ENCODE peak calls at places on chromosomes 1 and 21, in ten cellular contexts. F is hepatocyte, T is GM13977, Y is WTC11, U is fibroblast of mammary gland, J is neural progenitor cell, R is lung, L is fibroblast of lung, O is foreskin keratinocyte, H is OCI-LY7. Z is an unnamed sample.

GRCh38 chr21:25283720-25284119 is 323.6 kb downstream of the MRPL39 start:
- DNase-seq in F (peak; percentile 54), Y (no peak), H (peak; percentile 1), O (peak; percentile 10), L (peak; percentile 25), T (peak; percentile 2), U (peak; percentile 68), R (no peak), J (peak; percentile 63), Z (peak; percentile 39)

GRCh38 chr1:66300986-66301451 is 232.9 kb upstream of the SGIP1 start:
- DNase-seq in H (no peak), U (peak; percentile 69), T (peak; percentile 10), R (no peak), F (no peak), O (no peak), J (no peak), Y (no peak), L (peak; percentile 38), Z (no peak)

GRCh38 chr1:238951809-238952208 is 434.6 kb upstream of the CHRM3 start:
- DNase-seq in Y (no peak), L (peak; percentile 61), U (peak; percentile 62), R (no peak), F (peak; percentile 41), H (no peak), T (peak; percentile 14), O (peak; percentile 19), J (peak; percentile 39), Z (peak; percentile 40)

GRCh38 chr1:58898739-58899580 is 115.1 kb upstream of the JUN start:
- DNase-seq in U (no peak), R (no peak), J (no peak), F (peak; percentile 90), O (no peak), Y (no peak), L (no peak), T (no peak), H (no peak), Z (no peak)

GRCh38 chr1:183783896-183784637 is 20.9 kb upstream of the RGL1 start:
- DNase-seq in T (no peak), H (no peak), J (no peak), F (peak; percentile 50), U (peak; percentile 91), O (no peak), L (peak; percentile 92), R (no peak), Y (no peak), Z (peak; percentile 30)

GRCh38 chr1:8583031-8583430 is 234.4 kb downstream of the RERE start:
- DNase-seq in Y (no peak), R (no peak), F (no peak), J (no peak), T (no peak), L (no peak), O (no peak), H (no peak), U (no peak), Z (no peak)

GRCh38 chr1:30332100-30333094 is 391.0 kb downstream of the MATN1 start:
- DNase-seq in L (no peak), R (peak; percentile 24), U (no peak), H (no peak), J (no peak), F (peak; percentile 36), O (no peak), Y (no peak), T (no peak), Z (no peak)

GRCh38 chr1:9350960-9351359 is 58.3 kb downstream of the SPSB1 start:
- DNase-seq in H (no peak), F (no peak), J (no peak), R (no peak), L (no peak), Y (no peak), U (no peak), T (no peak), O (no peak), Z (no peak)

DNA sequence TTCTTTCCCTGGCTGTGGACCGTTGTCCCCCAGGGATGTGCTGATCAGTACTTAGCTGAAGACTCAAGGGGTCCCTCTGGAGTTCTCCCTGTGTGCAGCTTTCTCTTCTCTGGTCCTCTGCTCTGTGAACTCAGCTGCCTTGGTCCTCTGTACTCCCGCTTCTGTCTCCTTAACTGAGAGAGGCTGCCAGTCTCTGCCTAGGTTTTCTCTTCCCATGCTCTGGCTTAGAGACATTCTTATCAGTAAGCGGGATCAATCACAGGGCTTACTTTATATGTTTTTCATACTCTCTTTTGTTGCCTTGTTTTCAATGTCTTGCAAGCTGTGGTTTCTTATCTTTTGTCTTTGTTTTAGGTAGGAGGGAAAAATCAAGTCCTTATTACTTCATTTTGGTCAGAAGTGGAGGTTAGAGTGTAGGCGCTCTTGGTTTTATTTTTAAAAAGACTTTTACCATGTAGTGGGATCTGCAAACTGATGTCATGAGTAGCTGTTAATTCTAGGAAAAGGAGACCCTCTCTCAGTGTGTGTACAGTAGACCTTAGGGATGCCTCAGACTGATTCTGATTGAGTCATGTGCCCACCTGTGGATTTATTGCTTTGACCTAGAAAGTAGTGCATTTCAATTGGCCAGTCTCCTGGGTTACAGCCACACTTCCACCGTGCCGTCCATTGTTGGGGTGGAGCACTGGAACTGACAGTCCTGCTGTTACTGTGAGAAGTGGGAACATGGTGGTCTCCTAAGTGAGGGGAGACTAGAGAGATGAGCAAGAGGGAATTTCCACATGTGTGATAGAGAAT is 46.6 kb downstream of the TTC3 start:
- DNase-seq in O (no peak), H (no peak), L (peak; percentile 25), U (no peak), R (no peak), Y (peak; percentile 37), J (peak; percentile 67), T (no peak), F (peak; percentile 23), Z (no peak)
- TF ChIP-seq CTCF in O (no peak), H (no peak), L (no peak), U (no peak), R (no peak), Y (no peak), J (peak; percentile 44), T (no peak), F (no peak), Z (no peak)

GRCh38 chr1:20731057-20731991 is 1.2 kb downstream of the SH2D5 start:
- DNase-seq in H (no peak), L (no peak), J (no peak), F (no peak), U (no peak), R (no peak), T (peak; percentile 65), Y (no peak), O (no peak), Z (no peak)

GRCh38 chr1:20730690-20731056 is 1.8 kb downstream of the SH2D5 start:
- DNase-seq in J (no peak), F (no peak), L (no peak), T (peak; percentile 19), Y (no peak), U (no peak), R (no peak), H (no peak), O (no peak), Z (no peak)

GRCh38 chr1:20733361-20733975 is 965 bp upstream of the SH2D5 start:
- DNase-seq in J (no peak), L (no peak), R (no peak), F (no peak), O (no peak), U (no peak), H (no peak), Y (no peak), T (no peak), Z (no peak)

GRCh38 chr1:20732071-20732587 is 374 bp downstream of the SH2D5 start:
- DNase-seq in R (no peak), U (peak; percentile 55), J (peak; percentile 95), O (peak; percentile 84), Y (peak; percentile 86), T (peak; percentile 88), F (peak; percentile 85), L (peak; percentile 54), H (peak; percentile 67), Z (peak; percentile 58)

GRCh38 chr1:20732588-20733360 is at the start of gene SH2D5:
- DNase-seq in J (peak; percentile 87), T (peak; percentile 83), L (peak; percentile 98), H (peak; percentile 65), Y (peak; percentile 53), F (peak; percentile 94), R (peak; percentile 77), U (peak; percentile 96), O (peak; percentile 99), Z (peak; percentile 98)
- TF ChIP-seq CTCF in J (peak; percentile 44), T (peak; percentile 39), L (no peak), H (peak; percentile 64), Y (no peak), F (peak; percentile 44), R (no peak), U (peak; percentile 20), O (peak; percentile 58), Z (peak; percentile 66)

GRCh38 chr1:41769068-41769467 is 149.7 kb downstream of the HIVEP3 start:
- DNase-seq in Y (no peak), U (no peak), O (no peak), L (no peak), J (no peak), H (no peak), T (no peak), F (no peak), R (no peak), Z (no peak)
- TF ChIP-seq CTCF in Y (no peak), U (no peak), O (no peak), L (no peak), J (no peak), H (no peak), T (no peak), F (no peak), R (no peak), Z (no peak)

GRCh38 chr21:44263221-44263671 is 1.5 kb upstream of the DNMT3L start:
- DNase-seq in O (no peak), U (no peak), T (no peak), J (peak; percentile 80), L (no peak), Y (no peak), H (no peak), R (no peak), F (no peak), Z (no peak)

GRCh38 chr21:44265734-44266270 is 4.1 kb upstream of the DNMT3L start:
- DNase-seq in J (no peak), H (no peak), Y (no peak), R (no peak), L (no peak), U (no peak), O (no peak), T (no peak), F (no peak), Z (no peak)

GRCh38 chr21:44263768-44264167 is 2.1 kb upstream of the DNMT3L start:
- DNase-seq in L (no peak), O (no peak), R (no peak), Y (no peak), T (no peak), F (no peak), J (peak; percentile 40), U (no peak), H (no peak), Z (no peak)

GRCh38 chr21:44271558-44271957 is 9.9 kb upstream of the DNMT3L start:
- DNase-seq in F (no peak), U (no peak), J (no peak), R (no peak), T (no peak), L (no peak), H (no peak), Y (no peak), O (no peak), Z (no peak)

DNA sequence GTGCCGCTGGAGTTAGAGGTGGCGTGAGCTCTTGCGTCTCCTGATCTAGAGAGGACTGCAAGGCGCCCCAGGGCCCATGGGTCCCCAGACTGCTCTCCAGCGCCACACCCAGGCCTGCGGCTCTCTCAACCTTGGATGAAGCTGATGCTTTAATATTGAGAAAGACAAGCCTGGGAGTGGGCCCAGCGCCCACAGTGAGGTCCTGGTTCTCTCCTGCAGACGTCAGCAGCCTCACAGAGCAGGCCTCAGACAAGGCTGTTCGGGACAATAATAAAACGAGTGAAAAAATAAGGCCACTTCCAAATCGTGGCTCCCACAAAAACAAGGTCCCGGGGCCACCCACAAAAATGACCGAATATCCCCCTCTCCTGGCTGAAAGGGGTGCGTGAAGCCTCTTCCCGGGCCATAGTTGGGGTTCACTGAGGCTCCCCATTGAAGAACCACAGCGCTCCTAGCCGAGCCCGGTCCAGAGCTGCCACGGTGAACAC is 6.0 kb upstream of the DNMT3L start:
- DNase-seq in Y (peak; percentile 66), F (no peak), R (no peak), J (peak; percentile 38), U (peak; percentile 5), T (no peak), O (no peak), H (peak; percentile 58), L (no peak), Z (no peak)
- TF ChIP-seq CTCF in Y (peak; percentile 13), F (no peak), R (no peak), J (peak; percentile 35), U (no peak), T (peak; percentile 31), O (peak; percentile 44), H (peak; percentile 80), L (no peak), Z (peak; percentile 50)

Z was measured in HFFc6.